ENCODE peak calls at places on chromosomes 7 and 10, in eight cellular contexts. One of them, this sample, is unnamed.

GRCh38 chr7:94654764-94655561 is 970 bp downstream of the SGCE start:
- DNase-seq in transverse colon: no peak
- DNase-seq in SK-N-SH: peak; percentile 70
- DNase-seq in fibroblast of lung: peak; percentile 67
- DNase-seq in psoas muscle: no peak
- DNase-seq in CD8-positive, alpha-beta T cell: no peak
- DNase-seq in thoracic aorta: no peak
- DNase-seq in brain microvascular endothelial cell: peak; percentile 33
- DNase-seq in this sample: peak; percentile 76

GRCh38 chr10:26543567-26544306 is 105.6 kb downstream of the APBB1IP start:
- DNase-seq in transverse colon: no peak
- DNase-seq in SK-N-SH: no peak
- DNase-seq in fibroblast of lung: no peak
- DNase-seq in psoas muscle: no peak
- DNase-seq in CD8-positive, alpha-beta T cell: no peak
- DNase-seq in thoracic aorta: no peak
- DNase-seq in brain microvascular endothelial cell: no peak
- DNase-seq in this sample: no peak

GRCh38 chr10:32266979-32267378 is 80.0 kb downstream of the EPC1 start:
- DNase-seq in transverse colon: no peak
- DNase-seq in SK-N-SH: no peak
- DNase-seq in fibroblast of lung: no peak
- DNase-seq in psoas muscle: no peak
- DNase-seq in CD8-positive, alpha-beta T cell: no peak
- DNase-seq in thoracic aorta: no peak
- DNase-seq in brain microvascular endothelial cell: no peak
- DNase-seq in this sample: peak; percentile 84

GRCh38 chr7:28169166-28169713 is 11.4 kb downstream of the JAZF1 start:
- DNase-seq in transverse colon: no peak
- DNase-seq in SK-N-SH: no peak
- DNase-seq in fibroblast of lung: peak; percentile 30
- DNase-seq in psoas muscle: no peak
- DNase-seq in CD8-positive, alpha-beta T cell: no peak
- DNase-seq in thoracic aorta: no peak
- DNase-seq in brain microvascular endothelial cell: no peak
- DNase-seq in this sample: no peak

GRCh38 chr10:34739915-34740314 is 75.2 kb downstream of the PARD3 start:
- DNase-seq in transverse colon: peak; percentile 39
- DNase-seq in SK-N-SH: no peak
- DNase-seq in fibroblast of lung: peak; percentile 94
- DNase-seq in psoas muscle: peak; percentile 43
- DNase-seq in CD8-positive, alpha-beta T cell: no peak
- DNase-seq in thoracic aorta: no peak
- DNase-seq in brain microvascular endothelial cell: peak; percentile 75
- DNase-seq in this sample: peak; percentile 91

GRCh38 chr7:34523233-34523918 is 134.6 kb upstream of the NPSR1 start:
- DNase-seq in transverse colon: no peak
- DNase-seq in SK-N-SH: no peak
- DNase-seq in fibroblast of lung: no peak
- DNase-seq in psoas muscle: no peak
- DNase-seq in CD8-positive, alpha-beta T cell: no peak
- DNase-seq in thoracic aorta: no peak
- DNase-seq in brain microvascular endothelial cell: peak; percentile 65
- DNase-seq in this sample: no peak

GRCh38 chr10:127976701-127977367 is 69.9 kb downstream of the PTPRE start:
- DNase-seq in transverse colon: no peak
- DNase-seq in SK-N-SH: peak; percentile 46
- DNase-seq in fibroblast of lung: no peak
- DNase-seq in psoas muscle: no peak
- DNase-seq in CD8-positive, alpha-beta T cell: no peak
- DNase-seq in thoracic aorta: no peak
- DNase-seq in brain microvascular endothelial cell: peak; percentile 36
- DNase-seq in this sample: no peak

GRCh38 chr7:28479507-28479947 is 67.2 kb downstream of the CREB5 start:
- DNase-seq in transverse colon: no peak
- DNase-seq in SK-N-SH: no peak
- DNase-seq in fibroblast of lung: no peak
- DNase-seq in psoas muscle: no peak
- DNase-seq in CD8-positive, alpha-beta T cell: no peak
- DNase-seq in thoracic aorta: no peak
- DNase-seq in brain microvascular endothelial cell: no peak
- DNase-seq in this sample: no peak

GRCh38 chr10:113524120-113524519 is 28.7 kb upstream of the HABP2 start:
- DNase-seq in transverse colon: no peak
- DNase-seq in SK-N-SH: no peak
- DNase-seq in fibroblast of lung: no peak
- DNase-seq in psoas muscle: no peak
- DNase-seq in CD8-positive, alpha-beta T cell: no peak
- DNase-seq in thoracic aorta: no peak
- DNase-seq in brain microvascular endothelial cell: no peak
- DNase-seq in this sample: peak; percentile 86

GRCh38 chr10:102302611-102303010 is 57.3 kb downstream of the GBF1 start:
- DNase-seq in transverse colon: no peak
- DNase-seq in SK-N-SH: no peak
- DNase-seq in fibroblast of lung: peak; percentile 42
- DNase-seq in psoas muscle: no peak
- DNase-seq in CD8-positive, alpha-beta T cell: no peak
- DNase-seq in thoracic aorta: no peak
- DNase-seq in brain microvascular endothelial cell: peak; percentile 51
- DNase-seq in this sample: no peak

GRCh38 chr10:28179490-28180099 is 123.3 kb downstream of the MPP7 start:
- DNase-seq in transverse colon: no peak
- DNase-seq in SK-N-SH: peak; percentile 23
- DNase-seq in fibroblast of lung: peak; percentile 80
- DNase-seq in psoas muscle: no peak
- DNase-seq in CD8-positive, alpha-beta T cell: no peak
- DNase-seq in thoracic aorta: no peak
- DNase-seq in brain microvascular endothelial cell: peak; percentile 49
- DNase-seq in this sample: no peak

GRCh38 chr7:79506481-79506880 is 53.0 kb upstream of the MAGI2 start:
- DNase-seq in transverse colon: no peak
- DNase-seq in SK-N-SH: no peak
- DNase-seq in fibroblast of lung: no peak
- DNase-seq in psoas muscle: no peak
- DNase-seq in CD8-positive, alpha-beta T cell: no peak
- DNase-seq in thoracic aorta: no peak
- DNase-seq in brain microvascular endothelial cell: peak; percentile 37
- DNase-seq in this sample: peak; percentile 63

GRCh38 chr7:81501220-81501619 is 268.6 kb downstream of the HGF start:
- DNase-seq in transverse colon: no peak
- DNase-seq in SK-N-SH: peak; percentile 33
- DNase-seq in fibroblast of lung: peak; percentile 83
- DNase-seq in psoas muscle: no peak
- DNase-seq in CD8-positive, alpha-beta T cell: no peak
- DNase-seq in thoracic aorta: no peak
- DNase-seq in brain microvascular endothelial cell: peak; percentile 43
- DNase-seq in this sample: no peak

GRCh38 chr10:70753841-70754621 is 31.1 kb downstream of the TBATA start:
- DNase-seq in transverse colon: no peak
- DNase-seq in SK-N-SH: no peak
- DNase-seq in fibroblast of lung: no peak
- DNase-seq in psoas muscle: no peak
- DNase-seq in CD8-positive, alpha-beta T cell: no peak
- DNase-seq in thoracic aorta: no peak
- DNase-seq in brain microvascular endothelial cell: no peak
- DNase-seq in this sample: peak; percentile 85

GRCh38 chr7:30799206-30799975 is 28.2 kb downstream of the MINDY4 start:
- DNase-seq in transverse colon: no peak
- DNase-seq in SK-N-SH: no peak
- DNase-seq in fibroblast of lung: peak; percentile 89
- DNase-seq in psoas muscle: peak; percentile 73
- DNase-seq in CD8-positive, alpha-beta T cell: no peak
- DNase-seq in thoracic aorta: peak; percentile 81
- DNase-seq in brain microvascular endothelial cell: peak; percentile 88
- DNase-seq in this sample: no peak

GRCh38 chr10:113547426-113547825 is 5.4 kb upstream of the HABP2 start:
- DNase-seq in transverse colon: no peak
- DNase-seq in SK-N-SH: no peak
- DNase-seq in fibroblast of lung: no peak
- DNase-seq in psoas muscle: no peak
- DNase-seq in CD8-positive, alpha-beta T cell: no peak
- DNase-seq in thoracic aorta: no peak
- DNase-seq in brain microvascular endothelial cell: no peak
- DNase-seq in this sample: no peak

GRCh38 chr10:73448384-73448783 is 15.0 kb upstream of the MSS51 start:
- DNase-seq in transverse colon: no peak
- DNase-seq in SK-N-SH: no peak
- DNase-seq in fibroblast of lung: no peak
- DNase-seq in psoas muscle: no peak
- DNase-seq in CD8-positive, alpha-beta T cell: no peak
- DNase-seq in thoracic aorta: no peak
- DNase-seq in brain microvascular endothelial cell: no peak
- DNase-seq in this sample: no peak

GRCh38 chr10:103125323-103126267 is 67.5 kb downstream of the NT5C2 start:
- DNase-seq in transverse colon: no peak
- DNase-seq in SK-N-SH: no peak
- DNase-seq in fibroblast of lung: no peak
- DNase-seq in psoas muscle: no peak
- DNase-seq in CD8-positive, alpha-beta T cell: no peak
- DNase-seq in thoracic aorta: no peak
- DNase-seq in brain microvascular endothelial cell: peak; percentile 38
- DNase-seq in this sample: no peak

GRCh38 chr10:126476256-126476655 is 88.0 kb upstream of the ADAM12 start:
- DNase-seq in transverse colon: no peak
- DNase-seq in SK-N-SH: no peak
- DNase-seq in fibroblast of lung: no peak
- DNase-seq in psoas muscle: no peak
- DNase-seq in CD8-positive, alpha-beta T cell: no peak
- DNase-seq in thoracic aorta: no peak
- DNase-seq in brain microvascular endothelial cell: peak; percentile 34
- DNase-seq in this sample: peak; percentile 65

GRCh38 chr7:142375710-142376313 is 118.0 kb upstream of the PRSS58 start:
- DNase-seq in transverse colon: no peak
- DNase-seq in SK-N-SH: no peak
- DNase-seq in fibroblast of lung: peak; percentile 42
- DNase-seq in psoas muscle: no peak
- DNase-seq in CD8-positive, alpha-beta T cell: no peak
- DNase-seq in thoracic aorta: no peak
- DNase-seq in brain microvascular endothelial cell: no peak
- DNase-seq in this sample: peak; percentile 91
- H3K27ac ChIP-seq in transverse colon: no peak overlapping the region
- H3K27ac ChIP-seq in SK-N-SH: no peak overlapping the region
- H3K27ac ChIP-seq in fibroblast of lung: no peak overlapping the region
- H3K27ac ChIP-seq in psoas muscle: no peak overlapping the region
- H3K27ac ChIP-seq in CD8-positive, alpha-beta T cell: no peak overlapping the region
- H3K27ac ChIP-seq in thoracic aorta: no peak overlapping the region
- H3K27ac ChIP-seq in brain microvascular endothelial cell: no peak overlapping the region
- H3K27ac ChIP-seq in this sample: no peak overlapping the region

DNA sequence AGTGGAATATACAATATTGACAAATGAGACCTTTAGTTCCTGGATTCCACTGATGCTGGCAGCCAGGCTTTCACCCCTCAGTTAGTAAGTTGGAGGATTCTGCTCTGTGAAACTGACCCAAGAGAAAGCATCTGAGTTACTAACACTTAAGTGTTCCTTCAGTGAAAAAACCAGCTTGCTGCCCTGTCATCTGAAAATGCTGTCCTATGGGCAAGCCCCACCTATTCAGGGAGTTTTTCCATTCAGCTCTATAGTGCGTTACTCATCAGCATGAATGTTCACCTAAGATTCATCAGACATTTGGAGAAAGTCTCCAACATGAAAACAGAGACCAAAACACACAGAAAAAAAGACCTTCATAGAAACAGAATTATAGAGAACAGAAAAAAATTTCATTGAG is 37.9 kb downstream of the PRPF18 start:
- DNase-seq in transverse colon: no peak
- DNase-seq in SK-N-SH: no peak
- DNase-seq in fibroblast of lung: no peak
- DNase-seq in psoas muscle: no peak
- DNase-seq in CD8-positive, alpha-beta T cell: no peak
- DNase-seq in thoracic aorta: no peak
- DNase-seq in brain microvascular endothelial cell: no peak
- DNase-seq in this sample: no peak
- H3K4me3 ChIP-seq in transverse colon: no peak overlapping the region
- H3K4me3 ChIP-seq in SK-N-SH: no peak overlapping the region
- H3K4me3 ChIP-seq in fibroblast of lung: no peak overlapping the region
- H3K4me3 ChIP-seq in psoas muscle: no peak overlapping the region
- H3K4me3 ChIP-seq in CD8-positive, alpha-beta T cell: no peak overlapping the region
- H3K4me3 ChIP-seq in thoracic aorta: no peak overlapping the region
- H3K4me3 ChIP-seq in brain microvascular endothelial cell: no peak overlapping the region
- H3K4me3 ChIP-seq in this sample: no peak overlapping the region

GRCh38 chr10:59812541-59813122 is 59.4 kb upstream of the MRLN start:
- DNase-seq in transverse colon: no peak
- DNase-seq in SK-N-SH: no peak
- DNase-seq in fibroblast of lung: no peak
- DNase-seq in psoas muscle: no peak
- DNase-seq in CD8-positive, alpha-beta T cell: no peak
- DNase-seq in thoracic aorta: no peak
- DNase-seq in brain microvascular endothelial cell: no peak
- DNase-seq in this sample: no peak

GRCh38 chr10:59807629-59808620 is 54.7 kb upstream of the MRLN start:
- DNase-seq in transverse colon: no peak
- DNase-seq in SK-N-SH: no peak
- DNase-seq in fibroblast of lung: no peak
- DNase-seq in psoas muscle: peak; percentile 44
- DNase-seq in CD8-positive, alpha-beta T cell: no peak
- DNase-seq in thoracic aorta: peak; percentile 45
- DNase-seq in brain microvascular endothelial cell: no peak
- DNase-seq in this sample: no peak

GRCh38 chr10:59808896-59809643 is 55.8 kb upstream of the MRLN start:
- DNase-seq in transverse colon: peak; percentile 86
- DNase-seq in SK-N-SH: peak; percentile 54
- DNase-seq in fibroblast of lung: peak; percentile 50
- DNase-seq in psoas muscle: peak; percentile 78
- DNase-seq in CD8-positive, alpha-beta T cell: no peak
- DNase-seq in thoracic aorta: no peak
- DNase-seq in brain microvascular endothelial cell: peak; percentile 72
- DNase-seq in this sample: peak; percentile 94

GRCh38 chr10:59805043-59805442 is 51.8 kb upstream of the MRLN start:
- DNase-seq in transverse colon: peak; percentile 67
- DNase-seq in SK-N-SH: peak; percentile 23
- DNase-seq in fibroblast of lung: peak; percentile 12
- DNase-seq in psoas muscle: peak; percentile 20
- DNase-seq in CD8-positive, alpha-beta T cell: no peak
- DNase-seq in thoracic aorta: no peak
- DNase-seq in brain microvascular endothelial cell: peak; percentile 11
- DNase-seq in this sample: peak; percentile 85

DNA sequence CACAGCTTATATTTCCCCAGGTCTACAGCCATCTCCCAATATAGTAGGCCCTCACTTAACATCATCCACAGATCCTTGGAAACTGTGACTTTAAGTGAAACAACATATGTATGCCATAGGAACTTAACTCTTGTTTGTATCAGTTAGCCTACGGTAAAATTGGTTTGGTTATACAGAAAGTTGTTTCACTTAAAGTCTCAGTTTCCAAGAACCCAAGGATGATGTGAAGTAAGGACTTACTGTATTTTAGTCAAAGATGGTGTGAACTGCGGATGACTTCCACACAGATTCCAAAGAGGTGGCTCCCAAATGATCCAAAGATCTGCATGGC is 56.4 kb upstream of the MRLN start:
- DNase-seq in transverse colon: no peak
- DNase-seq in SK-N-SH: no peak
- DNase-seq in fibroblast of lung: no peak
- DNase-seq in psoas muscle: no peak
- DNase-seq in CD8-positive, alpha-beta T cell: no peak
- DNase-seq in thoracic aorta: no peak
- DNase-seq in brain microvascular endothelial cell: no peak
- DNase-seq in this sample: no peak
- TF ChIP-seq CTCF in transverse colon: no peak
- TF ChIP-seq CTCF in SK-N-SH: no peak
- TF ChIP-seq CTCF in fibroblast of lung: no peak
- TF ChIP-seq CTCF in psoas muscle: no peak
- TF ChIP-seq CTCF in CD8-positive, alpha-beta T cell: no peak
- TF ChIP-seq CTCF in thoracic aorta: no peak
- TF ChIP-seq CTCF in brain microvascular endothelial cell: no peak
- TF ChIP-seq CTCF in this sample: peak; percentile 22

GRCh38 chr10:88886557-88886956 is 6.5 kb downstream of the STAMBPL1 start:
- DNase-seq in transverse colon: no peak
- DNase-seq in SK-N-SH: no peak
- DNase-seq in fibroblast of lung: no peak
- DNase-seq in psoas muscle: no peak
- DNase-seq in CD8-positive, alpha-beta T cell: no peak
- DNase-seq in thoracic aorta: no peak
- DNase-seq in brain microvascular endothelial cell: no peak
- DNase-seq in this sample: no peak
- H3K27ac ChIP-seq in transverse colon: peak overlapping the region; percentile 8
- H3K27ac ChIP-seq in SK-N-SH: no peak overlapping the region
- H3K27ac ChIP-seq in fibroblast of lung: no peak overlapping the region
- H3K27ac ChIP-seq in psoas muscle: no peak overlapping the region
- H3K27ac ChIP-seq in CD8-positive, alpha-beta T cell: no peak overlapping the region
- H3K27ac ChIP-seq in thoracic aorta: no peak overlapping the region
- H3K27ac ChIP-seq in brain microvascular endothelial cell: no peak overlapping the region
- H3K27ac ChIP-seq in this sample: no peak overlapping the region